ENCODE peak calls at places on chromosomes 7 and 10, in nine cellular contexts. V is NCI-H1105; H is stimulated activated CD4-positive, alpha-beta T cell treated with anti-CD3 and anti-CD28 coated beads, Interleukin-15, amount 100 ng/mL, for 1 hour; C is activated T-helper 1 cell treated with anti-CD3 and anti-CD28 coated beads, Interleukin-2, amount 50 U/mL, for 16 hours; Y is HFF-Myc; G is effector memory CD8-positive, alpha-beta T cell; B is activated T-cell treated with anti-CD3 and anti-CD28 coated beads, Interleukin-2, amount 50 U/mL, for 72 hours; W is germinal center; D is HT-29. K is an unnamed sample.

GRCh38 chr10:5355762-5356478 is 8.8 kb upstream of the UCN3 start:
- DNase-seq in H (no peak), C (no peak), V (no peak), W (no peak), Y (no peak), D (no peak), B (no peak), G (no peak), K (no peak)

GRCh38 chr10:86299562-86299961 is 67.0 kb downstream of the GRID1 start:
- DNase-seq in H (no peak), V (no peak), D (no peak), W (no peak), B (no peak), C (no peak), G (no peak), Y (no peak), K (no peak)

GRCh38 chr10:117556356-117556755 is 13.8 kb downstream of the EMX2 start:
- DNase-seq in W (no peak), G (no peak), V (no peak), B (no peak), H (no peak), D (no peak), C (no peak), Y (no peak), K (no peak)

GRCh38 chr10:43121444-43121843 is 16.8 kb upstream of the CSGALNACT2 start:
- DNase-seq in C (no peak), V (no peak), G (no peak), Y (no peak), H (no peak), B (no peak), W (no peak), D (no peak), K (no peak)

GRCh38 chr7:79282051-79282694 is 171.3 kb downstream of the MAGI2 start:
- DNase-seq in G (no peak), W (no peak), B (no peak), V (peak; percentile 4), H (no peak), D (peak; percentile 73), Y (peak; percentile 76), C (no peak), K (no peak)

GRCh38 chr10:107091126-107091525 is 73.4 kb downstream of the SORCS1 start:
- DNase-seq in D (no peak), V (no peak), C (no peak), B (no peak), Y (no peak), W (no peak), H (no peak), G (no peak), K (no peak)

GRCh38 chr7:129877146-129877792 is 75.5 kb downstream of the UBE2H start:
- DNase-seq in C (no peak), H (no peak), Y (no peak), V (no peak), W (no peak), B (no peak), D (no peak), G (no peak), K (no peak)

GRCh38 chr7:38629621-38630020 is 1.6 kb downstream of the AMPH start:
- DNase-seq in H (no peak), Y (no peak), W (no peak), V (no peak), C (no peak), B (no peak), D (no peak), G (no peak), K (no peak)

GRCh38 chr10:130493446-130494198 is 357.4 kb downstream of the GLRX3 start:
- DNase-seq in C (no peak), B (no peak), W (no peak), V (no peak), G (no peak), H (no peak), D (no peak), Y (no peak), K (no peak)

GRCh38 chr10:128007971-128008370 is 101.1 kb downstream of the PTPRE start:
- DNase-seq in V (no peak), G (no peak), B (no peak), W (no peak), D (no peak), C (no peak), Y (no peak), H (no peak), K (no peak)

GRCh38 chr7:69403169-69403568 is 195.1 kb upstream of the AUTS2 start:
- DNase-seq in H (no peak), C (no peak), B (no peak), D (peak; percentile 4), Y (no peak), G (no peak), V (no peak), W (peak; percentile 19), K (no peak)

GRCh38 chr7:27144799-27145166 is 1.3 kb upstream of the HOXA5 start:
- DNase-seq in W (no peak), V (no peak), C (no peak), G (no peak), D (no peak), Y (no peak), B (no peak), H (no peak), K (no peak)

GRCh38 chr7:22942191-22942590 is 71.7 kb downstream of the HYCC1 start:
- DNase-seq in Y (no peak), G (no peak), C (no peak), B (no peak), W (no peak), V (no peak), D (no peak), H (no peak), K (no peak)

GRCh38 chr10:76882245-76882644 is 755.4 kb downstream of the KCNMA1 start:
- DNase-seq in Y (no peak), H (no peak), G (no peak), W (peak; percentile 36), B (no peak), V (no peak), D (no peak), C (no peak), K (no peak)

GRCh38 chr7:56048245-56048644 is 3.0 kb downstream of the PSPH start:
- DNase-seq in B (no peak), H (no peak), Y (no peak), C (no peak), G (no peak), D (no peak), V (no peak), W (no peak), K (no peak)

K was measured in central memory CD8-positive, alpha-beta T cell.